ENCODE peak calls at places on chromosomes 11 and 22, in five cellular contexts. Z is A549, C is fibroblast of mammary gland, Q is cardiac fibroblast, J is tibial nerve. H is an unnamed sample.
A peak's percentile ranks its signal among the peaks of the same experiment; 100 is the strongest.

GRCh38 chr11:132200303-132200936 is 830.0 kb downstream of the NTM start:
- DNase-seq in Z (no peak), C (no peak), Q (no peak), J (no peak), H (no peak)

GRCh38 chr11:12900496-12900895 is 108.6 kb upstream of the RASSF10 start:
- DNase-seq in Z (peak; percentile 37), C (peak; percentile 88), Q (peak; percentile 91), J (no peak), H (no peak)

GRCh38 chr11:16404781-16405180 is 48.4 kb upstream of the SOX6 start:
- DNase-seq in Z (no peak), C (no peak), Q (no peak), J (no peak), H (no peak)

GRCh38 chr11:33135768-33136443 is 25.4 kb downstream of the CSTF3 start:
- DNase-seq in Z (no peak), C (no peak), Q (peak; percentile 16), J (no peak), H (no peak)

GRCh38 chr22:42939941-42940653 is 74.9 kb downstream of the PACSIN2 start:
- DNase-seq in Z (peak; percentile 92), C (peak; percentile 91), Q (peak; percentile 79), J (no peak), H (no peak)

GRCh38 chr11:102191832-102192231 is 81.6 kb downstream of the YAP1 start:
- DNase-seq in Z (no peak), C (no peak), Q (no peak), J (no peak), H (no peak)

GRCh38 chr22:29308791-29309262 is 2.4 kb downstream of the GAS2L1 start:
- DNase-seq in Z (no peak), C (peak; percentile 64), Q (peak; percentile 46), J (no peak), H (peak; percentile 33)

GRCh38 chr11:931385-931784 is 5.7 kb downstream of the AP2A2 start:
- DNase-seq in Z (no peak), C (no peak), Q (peak; percentile 75), J (no peak), H (no peak)

GRCh38 chr22:30423296-30423958 is 2.1 kb upstream of the MTFP1 start:
- DNase-seq in Z (peak; percentile 76), C (no peak), Q (no peak), J (no peak), H (peak; percentile 56)

GRCh38 chr11:33000181-33000580 is 15.5 kb upstream of the DEPDC7 start:
- DNase-seq in Z (no peak), C (peak; percentile 72), Q (peak; percentile 90), J (no peak), H (no peak)

GRCh38 chr22:39658367-39658766 is 87.8 kb downstream of the CACNA1I start:
- DNase-seq in Z (peak; percentile 29), C (no peak), Q (no peak), J (no peak), H (no peak)

GRCh38 chr11:42957831-42958230 is 354.0 kb upstream of the API5 start:
- DNase-seq in Z (no peak), C (no peak), Q (no peak), J (no peak), H (no peak)

GRCh38 chr11:45924036-45924915 is 1.8 kb downstream of the LARGE2 start:
- DNase-seq in Z (no peak), C (no peak), Q (no peak), J (no peak), H (no peak)

GRCh38 chr11:35317253-35317652 is 102.1 kb downstream of the SLC1A2 start:
- DNase-seq in Z (no peak), C (no peak), Q (no peak), J (no peak), H (no peak)

GRCh38 chr22:36971726-36972125 is 47.5 kb downstream of the TST start:
- DNase-seq in Z (no peak), C (no peak), Q (no peak), J (no peak), H (no peak)

GRCh38 chr22:29742319-29742718 is 22.5 kb downstream of the CABP7 start:
- DNase-seq in Z (no peak), C (no peak), Q (no peak), J (no peak), H (no peak)

GRCh38 chr11:122724520-122724919 is 69.0 kb downstream of the UBASH3B start:
- DNase-seq in Z (no peak), C (no peak), Q (peak; percentile 42), J (no peak), H (no peak)

GRCh38 chr11:34223021-34223813 is 117.8 kb downstream of the NAT10 start:
- DNase-seq in Z (no peak), C (peak; percentile 83), Q (peak; percentile 87), J (peak; percentile 72), H (no peak)

GRCh38 chr11:65615950-65616574 is 486 bp downstream of the PCNX3 start:
- DNase-seq in Z (peak; percentile 47), C (no peak), Q (peak; percentile 27), J (no peak), H (peak; percentile 66)

GRCh38 chr11:111353776-111354600 is 25.1 kb downstream of the POU2AF1 start:
- DNase-seq in Z (no peak), C (no peak), Q (no peak), J (no peak), H (peak; percentile 7)

GRCh38 chr22:36985490-36985889 is 33.8 kb downstream of the TST start:
- DNase-seq in Z (no peak), C (no peak), Q (no peak), J (no peak), H (no peak)

GRCh38 chr11:69909561-69910518 is 90.6 kb upstream of the FGF3 start:
- DNase-seq in Z (no peak), C (no peak), Q (no peak), J (no peak), H (peak; percentile 11)

GRCh38 chr11:24779791-24780190 is 282.9 kb downstream of the LUZP2 start:
- DNase-seq in Z (no peak), C (no peak), Q (peak; percentile 8), J (no peak), H (no peak)

GRCh38 chr11:76119779-76120178 is 86.5 kb downstream of the WNT11 start:
- DNase-seq in Z (no peak), C (no peak), Q (no peak), J (no peak), H (no peak)

GRCh38 chr11:123194308-123195181 is 503 bp downstream of the CLMP start:
- DNase-seq in Z (no peak), C (peak; percentile 77), Q (peak; percentile 44), J (no peak), H (no peak)

GRCh38 chr22:28799125-28799833 is 1.1 kb downstream of the XBP1 start:
- DNase-seq in Z (peak; percentile 83), C (peak; percentile 96), Q (peak; percentile 92), J (peak; percentile 83), H (peak; percentile 79)

GRCh38 chr11:110077866-110078325 is 15.3 kb upstream of the ZC3H12C start:
- DNase-seq in Z (no peak), C (peak; percentile 96), Q (peak; percentile 43), J (no peak), H (peak; percentile 85)

GRCh38 chr11:72423840-72424239 is 10.5 kb downstream of the CLPB start:
- DNase-seq in Z (no peak), C (no peak), Q (no peak), J (no peak), H (no peak)

DNA sequence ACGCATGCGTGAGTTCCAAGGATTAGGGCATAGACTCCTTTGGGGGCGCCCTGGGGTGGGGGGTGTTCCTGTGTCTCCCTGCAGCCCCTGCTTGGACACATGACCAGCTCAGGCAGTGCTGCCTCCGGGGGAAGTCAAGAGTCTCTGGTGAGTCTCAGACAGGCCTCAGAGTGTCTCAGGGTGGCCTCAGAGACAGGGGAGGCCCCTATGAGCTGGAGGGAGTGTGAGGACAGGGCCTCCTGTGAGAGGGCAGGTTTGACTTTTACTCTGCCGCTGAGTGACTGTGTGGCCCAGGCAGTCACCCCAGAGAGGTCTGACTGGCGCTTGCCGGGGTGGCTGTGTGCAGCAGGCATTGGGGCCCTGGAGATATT is 41.2 kb upstream of the KCNQ1OT1 start:
- DNase-seq in Z (no peak), C (no peak), Q (peak; percentile 15), J (no peak), H (no peak)
- TF ChIP-seq CTCF in Z (no peak), C (no peak), Q (no peak), J (no peak), H (no peak)

DNA sequence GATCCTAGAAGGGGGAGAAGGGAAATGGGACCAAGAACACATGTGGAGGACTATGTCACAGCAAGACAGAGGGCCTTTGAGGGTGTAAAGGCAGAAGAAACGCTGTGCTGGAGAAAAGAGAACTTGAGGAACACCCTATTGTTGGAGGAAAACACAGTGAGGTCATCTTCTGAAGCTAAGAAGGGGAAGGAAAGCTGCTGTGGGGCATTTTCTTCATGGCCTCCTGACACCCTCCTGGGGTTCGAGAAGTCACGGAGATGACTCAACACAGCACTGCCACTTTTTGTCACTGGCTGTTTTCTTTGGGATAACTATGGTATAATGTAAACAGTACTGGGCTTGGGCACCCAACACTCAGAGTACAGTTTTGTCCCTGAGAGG is 492.6 kb upstream of the CADM1 start:
- DNase-seq in Z (no peak), C (no peak), Q (no peak), J (no peak), H (peak; percentile 65)
- TF ChIP-seq CTCF in Z (no peak), C (no peak), Q (no peak), J (no peak), H (no peak)

GRCh38 chr11:96827164-96827563 is 437.4 kb downstream of the JRKL start:
- DNase-seq in Z (peak; percentile 3), C (peak; percentile 43), Q (peak; percentile 83), J (no peak), H (no peak)
- TF ChIP-seq CTCF in Z (no peak), C (peak; percentile 18), Q (peak; percentile 9), J (no peak), H (no peak)

GRCh38 chr22:20058989-20059770 is 20.9 kb upstream of the DGCR8 start:
- DNase-seq in Z (no peak), C (no peak), Q (peak; percentile 27), J (no peak), H (no peak)

GRCh38 chr22:20062766-20063083 is 17.3 kb upstream of the DGCR8 start:
- DNase-seq in Z (no peak), C (peak; percentile 80), Q (peak; percentile 52), J (no peak), H (no peak)

GRCh38 chr22:20062043-20062765 is 17.8 kb upstream of the DGCR8 start:
- DNase-seq in Z (no peak), C (no peak), Q (no peak), J (no peak), H (no peak)

GRCh38 chr22:20061481-20061861 is 18.6 kb upstream of the DGCR8 start:
- DNase-seq in Z (no peak), C (peak; percentile 57), Q (peak; percentile 56), J (no peak), H (no peak)

GRCh38 chr22:20060700-20061480 is 19.2 kb upstream of the DGCR8 start:
- DNase-seq in Z (no peak), C (no peak), Q (no peak), J (no peak), H (no peak)
- TF ChIP-seq CTCF in Z (no peak), C (no peak), Q (no peak), J (no peak), H (no peak)

H was measured in GM12865.